ENCODE peak calls at places on chromosomes 13 and 19, in four cellular contexts. X is stromal cell of bone marrow; M is activated CD8-positive, alpha-beta memory T cell treated with anti-CD3 and anti-CD28 coated beads for 1 hour; J is caudate nucleus. D is an unnamed sample.

GRCh38 chr13:78659450-78660110 is 625 bp upstream of the OBI1 start:
- DNase-seq in M (no peak), X (no peak), J (no peak), D (no peak)

GRCh38 chr13:51478418-51479198 is 25.8 kb upstream of the INTS6 start:
- DNase-seq in X (no peak), M (no peak), J (no peak), D (no peak)

GRCh38 chr19:9250630-9251029 is at the start of gene OR7E24:
- DNase-seq in J (no peak), X (no peak), M (no peak), D (no peak)

GRCh38 chr13:45409993-45410392 is 8.2 kb downstream of the SLC25A30 start:
- DNase-seq in M (no peak), J (no peak), X (no peak), D (no peak)

GRCh38 chr19:13817018-13817614 is 21.9 kb downstream of the ZSWIM4 start:
- DNase-seq in J (no peak), X (no peak), M (no peak), D (no peak)

GRCh38 chr13:110525328-110526319 is 35.9 kb downstream of the RAB20 start:
- DNase-seq in J (no peak), X (no peak), M (no peak), D (no peak)

GRCh38 chr19:34232566-34233481 is 21.5 kb upstream of the GARRE1 start:
- DNase-seq in X (peak; percentile 93), M (no peak), J (peak; percentile 20), D (peak; percentile 48)

GRCh38 chr13:26679411-26679810 is 81.2 kb downstream of the GPR12 start:
- DNase-seq in M (no peak), J (no peak), X (peak; percentile 73), D (no peak)

GRCh38 chr19:7191946-7192691 is 102.1 kb downstream of the INSR start:
- DNase-seq in J (no peak), X (no peak), M (no peak), D (no peak)

GRCh38 chr19:41133260-41133659 is 19.0 kb downstream of the CYP2F1 start:
- DNase-seq in X (no peak), J (no peak), M (no peak), D (peak; percentile 10)

GRCh38 chr19:2691951-2692350 is 10.5 kb downstream of the GNG7 start:
- DNase-seq in X (no peak), M (no peak), J (peak; percentile 87), D (peak; percentile 97)

GRCh38 chr19:44847144-44848035 is 1.3 kb downstream of the NECTIN2 start:
- DNase-seq in X (peak; percentile 43), J (no peak), M (no peak), D (no peak)

GRCh38 chr19:16509141-16510061 is 13.2 kb downstream of the C19orf44 start:
- DNase-seq in J (peak; percentile 45), M (no peak), X (no peak), D (peak; percentile 89)

GRCh38 chr13:27933580-27934328 is 14.0 kb downstream of the PDX1 start:
- DNase-seq in J (no peak), X (no peak), M (no peak), D (no peak)

GRCh38 chr19:41886761-41887710 is 4.1 kb downstream of the ARHGEF1 start:
- DNase-seq in J (no peak), X (no peak), M (no peak), D (no peak)

GRCh38 chr13:96796234-96796633 is 198.0 kb downstream of the OXGR1 start:
- DNase-seq in X (no peak), J (no peak), M (no peak), D (no peak)

GRCh38 chr19:51325161-51325979 is 13.9 kb downstream of the IGLON5 start:
- DNase-seq in X (no peak), J (no peak), M (no peak), D (no peak)

GRCh38 chr13:43884221-43884620 is 4.5 kb downstream of the LACC1 start:
- DNase-seq in J (no peak), X (no peak), M (no peak), D (no peak)

GRCh38 chr13:49731766-49732165 is 40.5 kb upstream of the EBPL start:
- DNase-seq in M (no peak), X (peak; percentile 67), J (no peak), D (no peak)

GRCh38 chr13:109212630-109213029 is 573.8 kb downstream of the IRS2 start:
- DNase-seq in J (no peak), X (no peak), M (no peak), D (no peak)